ENCODE peak calls at places on chromosomes 1 and 21, in five cellular contexts. One of them, this sample, is unnamed.

GRCh38 chr1:91806146-91806545 is 79.8 kb downstream of the TGFBR3 start:
- DNase-seq in CD8-positive, alpha-beta T cell: no peak
- DNase-seq in progenitor cell of endocrine pancreas: no peak
- DNase-seq in amniotic stem cell: no peak
- DNase-seq in anterior cingulate cortex: no peak
- DNase-seq in this sample: no peak

GRCh38 chr1:156114919-156115513 is 505 bp downstream of the LMNA start:
- DNase-seq in CD8-positive, alpha-beta T cell: no peak
- DNase-seq in progenitor cell of endocrine pancreas: no peak
- DNase-seq in amniotic stem cell: no peak
- DNase-seq in anterior cingulate cortex: peak
- DNase-seq in this sample: peak

GRCh38 chr1:207754942-207755689 is 3.3 kb downstream of the CD46 start:
- DNase-seq in CD8-positive, alpha-beta T cell: no peak
- DNase-seq in progenitor cell of endocrine pancreas: no peak
- DNase-seq in amniotic stem cell: no peak
- DNase-seq in anterior cingulate cortex: no peak
- DNase-seq in this sample: no peak

GRCh38 chr1:9910425-9911178 is 533 bp upstream of the CTNNBIP1 start:
- DNase-seq in CD8-positive, alpha-beta T cell: peak
- DNase-seq in progenitor cell of endocrine pancreas: peak
- DNase-seq in amniotic stem cell: peak
- DNase-seq in anterior cingulate cortex: peak
- DNase-seq in this sample: peak

GRCh38 chr1:184212649-184213314 is 161.3 kb downstream of the TSEN15 start:
- DNase-seq in CD8-positive, alpha-beta T cell: no peak
- DNase-seq in progenitor cell of endocrine pancreas: no peak
- DNase-seq in amniotic stem cell: no peak
- DNase-seq in anterior cingulate cortex: no peak
- DNase-seq in this sample: no peak

GRCh38 chr1:234619071-234619480 is 9.1 kb upstream of the IRF2BP2 start:
- DNase-seq in CD8-positive, alpha-beta T cell: no peak
- DNase-seq in progenitor cell of endocrine pancreas: no peak
- DNase-seq in amniotic stem cell: no peak
- DNase-seq in anterior cingulate cortex: no peak
- DNase-seq in this sample: no peak

GRCh38 chr1:170730443-170730842 is 66.5 kb downstream of the PRRX1 start:
- DNase-seq in CD8-positive, alpha-beta T cell: no peak
- DNase-seq in progenitor cell of endocrine pancreas: no peak
- DNase-seq in amniotic stem cell: no peak
- DNase-seq in anterior cingulate cortex: no peak
- DNase-seq in this sample: no peak

GRCh38 chr1:156884560-156884959 is 9.0 kb upstream of the PEAR1 start:
- DNase-seq in CD8-positive, alpha-beta T cell: no peak
- DNase-seq in progenitor cell of endocrine pancreas: no peak
- DNase-seq in amniotic stem cell: no peak
- DNase-seq in anterior cingulate cortex: no peak
- DNase-seq in this sample: no peak

GRCh38 chr1:46401964-46402626 is 8.0 kb downstream of the FAAH start:
- DNase-seq in CD8-positive, alpha-beta T cell: no peak
- DNase-seq in progenitor cell of endocrine pancreas: peak
- DNase-seq in amniotic stem cell: peak
- DNase-seq in anterior cingulate cortex: peak
- DNase-seq in this sample: no peak

GRCh38 chr21:41763398-41763931 is 3.4 kb downstream of the RIPK4 start:
- DNase-seq in CD8-positive, alpha-beta T cell: no peak
- DNase-seq in progenitor cell of endocrine pancreas: no peak
- DNase-seq in amniotic stem cell: no peak
- DNase-seq in anterior cingulate cortex: no peak
- DNase-seq in this sample: no peak

GRCh38 chr1:232998138-232998537 is 47.7 kb downstream of the NTPCR start:
- DNase-seq in CD8-positive, alpha-beta T cell: no peak
- DNase-seq in progenitor cell of endocrine pancreas: no peak
- DNase-seq in amniotic stem cell: no peak
- DNase-seq in anterior cingulate cortex: no peak
- DNase-seq in this sample: no peak

GRCh38 chr1:243508303-243508713 is 252.5 kb downstream of the SDCCAG8 start:
- DNase-seq in CD8-positive, alpha-beta T cell: peak
- DNase-seq in progenitor cell of endocrine pancreas: no peak
- DNase-seq in amniotic stem cell: no peak
- DNase-seq in anterior cingulate cortex: no peak
- DNase-seq in this sample: no peak

GRCh38 chr21:17829472-17829871 is 10.3 kb upstream of the C21orf91 start:
- DNase-seq in CD8-positive, alpha-beta T cell: no peak
- DNase-seq in progenitor cell of endocrine pancreas: no peak
- DNase-seq in amniotic stem cell: no peak
- DNase-seq in anterior cingulate cortex: peak
- DNase-seq in this sample: no peak

GRCh38 chr1:233613252-233614172 is at the start of gene KCNK1:
- DNase-seq in CD8-positive, alpha-beta T cell: no peak
- DNase-seq in progenitor cell of endocrine pancreas: peak
- DNase-seq in amniotic stem cell: peak
- DNase-seq in anterior cingulate cortex: peak
- DNase-seq in this sample: no peak

GRCh38 chr1:39917825-39918224 is 16.1 kb upstream of the MYCL start:
- DNase-seq in CD8-positive, alpha-beta T cell: no peak
- DNase-seq in progenitor cell of endocrine pancreas: no peak
- DNase-seq in amniotic stem cell: no peak
- DNase-seq in anterior cingulate cortex: no peak
- DNase-seq in this sample: no peak

GRCh38 chr1:154567386-154568164 is at the start of gene CHRNB2:
- DNase-seq in CD8-positive, alpha-beta T cell: peak
- DNase-seq in progenitor cell of endocrine pancreas: peak
- DNase-seq in amniotic stem cell: no peak
- DNase-seq in anterior cingulate cortex: peak
- DNase-seq in this sample: peak

GRCh38 chr1:116139592-116140134 is 28.5 kb downstream of the MAB21L3 start:
- DNase-seq in CD8-positive, alpha-beta T cell: no peak
- DNase-seq in progenitor cell of endocrine pancreas: no peak
- DNase-seq in amniotic stem cell: no peak
- DNase-seq in anterior cingulate cortex: no peak
- DNase-seq in this sample: no peak

GRCh38 chr1:98046031-98046641 is 125.3 kb upstream of the DPYD start:
- DNase-seq in CD8-positive, alpha-beta T cell: no peak
- DNase-seq in progenitor cell of endocrine pancreas: no peak
- DNase-seq in amniotic stem cell: peak
- DNase-seq in anterior cingulate cortex: peak
- DNase-seq in this sample: peak

GRCh38 chr1:26857473-26857872 is 5.5 kb upstream of the SFN start:
- DNase-seq in CD8-positive, alpha-beta T cell: no peak
- DNase-seq in progenitor cell of endocrine pancreas: no peak
- DNase-seq in amniotic stem cell: no peak
- DNase-seq in anterior cingulate cortex: no peak
- DNase-seq in this sample: no peak

GRCh38 chr1:121483961-121484424 is 299.2 kb downstream of the SRGAP2C start:
- DNase-seq in CD8-positive, alpha-beta T cell: no peak
- DNase-seq in progenitor cell of endocrine pancreas: no peak
- DNase-seq in amniotic stem cell: peak
- DNase-seq in anterior cingulate cortex: no peak
- DNase-seq in this sample: no peak

GRCh38 chr1:26035959-26036755 is 9.8 kb downstream of the SLC30A2 start:
- DNase-seq in CD8-positive, alpha-beta T cell: peak
- DNase-seq in progenitor cell of endocrine pancreas: peak
- DNase-seq in amniotic stem cell: peak
- DNase-seq in anterior cingulate cortex: peak
- DNase-seq in this sample: peak

GRCh38 chr1:156848461-156849150 is 10.3 kb downstream of the INSRR start:
- DNase-seq in CD8-positive, alpha-beta T cell: peak
- DNase-seq in progenitor cell of endocrine pancreas: no peak
- DNase-seq in amniotic stem cell: no peak
- DNase-seq in anterior cingulate cortex: no peak
- DNase-seq in this sample: peak

GRCh38 chr1:35369922-35370671 is 101.6 kb downstream of the ZMYM4 start:
- DNase-seq in CD8-positive, alpha-beta T cell: no peak
- DNase-seq in progenitor cell of endocrine pancreas: no peak
- DNase-seq in amniotic stem cell: peak
- DNase-seq in anterior cingulate cortex: peak
- DNase-seq in this sample: no peak